ENCODE peak calls at places on chromosome 6, in four cellular contexts. X is heart right ventricle, D is PC-3, R is SJSA1. W is an unnamed sample.

GRCh38 chr6:44010411-44011349 is 116.6 kb downstream of the MRPL14 start:
- DNase-seq in X (peak), D (peak), R (peak), W (peak)

GRCh38 chr6:20182926-20183521 is 29.2 kb downstream of the MBOAT1 start:
- DNase-seq in X (peak), D (peak), R (no peak), W (peak)

GRCh38 chr6:18551228-18551627 is 164.1 kb downstream of the RNF144B start:
- DNase-seq in X (no peak), D (peak), R (peak), W (peak)

GRCh38 chr6:81486234-81486633 is 266.2 kb downstream of the TENT5A start:
- DNase-seq in X (no peak), D (no peak), R (no peak), W (no peak)

GRCh38 chr6:148565321-148565926 is 181.4 kb upstream of the UST start:
- DNase-seq in X (no peak), D (no peak), R (no peak), W (no peak)

GRCh38 chr6:82196159-82196558 is 51.4 kb downstream of the IBTK start:
- DNase-seq in X (no peak), D (no peak), R (no peak), W (no peak)

GRCh38 chr6:103534814-103535213 is 1324.9 kb downstream of the HACE1 start:
- DNase-seq in X (no peak), D (no peak), R (no peak), W (no peak)

GRCh38 chr6:40353197-40353966 is 233.8 kb downstream of the LRFN2 start:
- DNase-seq in X (no peak), D (no peak), R (peak), W (no peak)

GRCh38 chr6:141758430-141758829 is 374.3 kb upstream of the GJE1 start:
- DNase-seq in X (no peak), D (no peak), R (no peak), W (no peak)

GRCh38 chr6:157323924-157324276 is 581 bp upstream of the TMEM242 start:
- DNase-seq in X (peak), D (peak), R (peak), W (no peak)

GRCh38 chr6:122422614-122423267 is 23.3 kb downstream of the HSF2 start:
- DNase-seq in X (no peak), D (no peak), R (no peak), W (no peak)

GRCh38 chr6:159926542-159927203 is 35.9 kb downstream of the MAS1 start:
- DNase-seq in X (no peak), D (no peak), R (no peak), W (no peak)

GRCh38 chr6:81376745-81377144 is 375.7 kb downstream of the TENT5A start:
- DNase-seq in X (no peak), D (no peak), R (no peak), W (no peak)

GRCh38 chr6:45647341-45648138 is 269.8 kb upstream of the SUPT3H start:
- DNase-seq in X (no peak), D (peak), R (no peak), W (no peak)

GRCh38 chr6:128532827-128533226 is 12.4 kb upstream of the PTPRK start:
- DNase-seq in X (no peak), D (peak), R (no peak), W (no peak)

GRCh38 chr6:14216931-14217684 is 99.5 kb downstream of the CD83 start:
- DNase-seq in X (no peak), D (no peak), R (no peak), W (no peak)

GRCh38 chr6:25088513-25088912 is 152.8 kb upstream of the RIPOR2 start:
- DNase-seq in X (no peak), D (no peak), R (no peak), W (no peak)

GRCh38 chr6:2432258-2432657 is 186.9 kb upstream of the GMDS start:
- DNase-seq in X (no peak), D (peak), R (peak), W (peak)

GRCh38 chr6:167470101-167470835 is 145.4 kb downstream of the TTLL2 start:
- DNase-seq in X (no peak), D (no peak), R (no peak), W (no peak)

GRCh38 chr6:105872244-105872643 is 213.9 kb upstream of the PRDM1 start:
- DNase-seq in X (no peak), D (no peak), R (no peak), W (no peak)

GRCh38 chr6:165825416-165825815 is 162.4 kb upstream of the PDE10A start:
- DNase-seq in X (no peak), D (no peak), R (no peak), W (no peak)

GRCh38 chr6:96886519-96886918 is 11.2 kb downstream of the NDUFAF4 start:
- DNase-seq in X (no peak), D (no peak), R (no peak), W (no peak)

GRCh38 chr6:13762648-13763441 is 51.2 kb upstream of the RANBP9 start:
- DNase-seq in X (no peak), D (no peak), R (no peak), W (peak)

GRCh38 chr6:150813993-150814359 is 51.5 kb upstream of the MTHFD1L start:
- DNase-seq in X (no peak), D (peak), R (no peak), W (no peak)

GRCh38 chr6:13559251-13559650 is 15.2 kb upstream of the SIRT5 start:
- DNase-seq in X (no peak), D (peak), R (no peak), W (no peak)

GRCh38 chr6:31203345-31203979 is 33.0 kb upstream of the POU5F1 start:
- DNase-seq in X (no peak), D (peak), R (peak), W (no peak)
- H3K4me3 ChIP-seq in X (peak), D (peak), R (peak), W (no peak)

GRCh38 chr6:131948221-131948661 is 2.9 kb downstream of the CCN2 start:
- DNase-seq in X (no peak), D (no peak), R (no peak), W (peak)
- H3K4me3 ChIP-seq in X (peak), D (peak), R (peak), W (peak)

DNA sequence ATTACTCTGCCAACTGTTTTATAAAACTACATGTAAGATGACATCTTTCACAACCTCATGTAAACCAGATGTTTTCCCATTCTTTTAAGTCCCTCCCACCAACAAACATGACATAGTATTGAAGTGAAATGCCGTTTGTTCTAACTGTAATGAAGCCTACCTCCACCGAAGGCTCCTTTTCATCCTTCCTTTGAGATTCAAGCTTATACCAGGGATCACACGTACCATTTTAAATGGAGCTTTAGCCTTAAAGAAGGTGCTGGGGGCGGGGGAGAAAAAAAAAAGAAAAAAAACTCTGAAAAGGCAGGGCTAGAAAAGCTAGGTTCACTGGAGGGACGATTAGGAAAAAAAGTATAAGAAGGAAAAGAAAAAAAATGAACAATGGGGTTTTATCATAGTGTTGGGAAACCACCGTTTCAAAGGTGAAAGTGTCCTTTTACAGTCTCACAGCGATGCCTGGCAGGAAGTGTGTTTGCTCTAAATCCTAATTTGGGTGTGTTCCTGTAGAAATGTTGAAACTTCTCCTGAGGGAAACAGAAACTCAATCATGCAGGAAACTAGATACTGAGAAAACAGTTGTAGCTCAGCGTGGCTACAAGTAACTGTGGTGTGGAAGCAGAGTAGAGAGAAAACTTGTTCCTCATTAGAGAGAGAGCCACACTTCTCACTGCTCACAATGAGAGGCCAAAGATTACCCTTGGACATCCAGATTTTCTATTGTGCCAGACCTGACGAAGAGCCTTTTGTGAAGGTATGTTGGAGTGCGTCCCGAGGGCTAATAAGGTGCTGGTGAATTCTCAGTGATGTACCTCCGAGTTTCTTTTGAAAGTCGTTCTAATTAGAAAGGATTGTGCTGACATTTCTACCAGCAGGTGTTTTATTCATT is 37.6 kb upstream of the HINT3 start:
- DNase-seq in X (no peak), D (peak), R (no peak), W (peak)
- H3K4me3 ChIP-seq in X (peak), D (peak), R (peak), W (peak)

GRCh38 chr6:137414599-137414998 is 79.6 kb downstream of the OLIG3 start:
- DNase-seq in X (no peak), D (no peak), R (no peak), W (no peak)

GRCh38 chr6:137415834-137416190 is 78.4 kb downstream of the OLIG3 start:
- DNase-seq in X (no peak), D (no peak), R (no peak), W (no peak)

GRCh38 chr6:137415127-137415833 is 78.9 kb downstream of the OLIG3 start:
- DNase-seq in X (peak), D (peak), R (peak), W (peak)

GRCh38 chr6:137417411-137417810 is 76.8 kb downstream of the OLIG3 start:
- DNase-seq in X (no peak), D (no peak), R (no peak), W (no peak)

DNA sequence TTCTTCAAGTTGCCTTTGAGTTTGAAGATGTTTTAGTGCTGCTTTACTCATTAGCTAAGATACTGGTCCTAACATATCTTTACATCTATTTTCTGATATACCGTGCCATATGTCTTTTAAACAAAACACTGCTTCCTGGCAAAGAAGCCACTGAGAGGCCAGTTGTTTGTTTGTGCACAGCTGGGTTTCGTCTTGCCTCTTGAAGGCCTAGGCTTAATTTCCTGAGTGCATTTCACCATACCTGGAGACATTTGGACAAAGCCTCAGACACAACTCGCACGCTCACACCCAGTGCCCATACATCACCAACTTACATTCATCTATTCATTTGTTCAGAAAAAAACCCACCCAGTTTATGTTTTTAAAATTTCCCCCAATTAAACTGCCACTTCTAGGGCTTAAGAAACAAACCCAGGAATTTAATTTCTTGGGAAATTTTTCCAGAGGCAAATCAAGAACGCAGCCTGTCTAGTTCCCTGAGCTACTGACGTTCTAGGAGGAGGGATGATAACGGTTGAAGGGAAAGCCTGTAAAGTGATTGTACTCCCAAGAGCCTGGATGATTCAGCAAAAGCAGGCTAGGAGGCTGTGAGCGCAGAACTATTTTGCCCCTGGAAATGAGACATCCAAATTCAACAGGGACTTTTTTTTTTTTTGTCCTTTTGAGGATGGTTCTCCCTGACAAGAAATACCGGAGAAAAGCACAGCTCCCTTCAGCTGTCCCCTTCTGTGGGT is 77.7 kb downstream of the OLIG3 start:
- DNase-seq in X (no peak), D (no peak), R (no peak), W (no peak)
- H3K4me3 ChIP-seq in X (no peak), D (no peak), R (no peak), W (no peak)

W was measured in kidney epithelial cell.